ENCODE peak calls at places on chromosomes 16 and 17, in four cellular contexts. P is IMR-90, T is H9, H is H1. E is an unnamed sample.

GRCh38 chr16:28843766-28844165 is 2.4 kb downstream of the TUFM start:
- DNase-seq in T (no peak), P (no peak), H (no peak), E (no peak)

GRCh38 chr16:64122177-64122576 is 999.7 kb downstream of the CDH11 start:
- DNase-seq in H (no peak), P (no peak), T (no peak), E (no peak)

GRCh38 chr16:47037746-47038458 is 64.4 kb upstream of the DNAJA2 start:
- DNase-seq in P (peak), T (peak), H (peak), E (peak)

GRCh38 chr16:83806036-83806435 is 1.7 kb upstream of the HSBP1 start:
- DNase-seq in T (no peak), H (no peak), P (no peak), E (no peak)

GRCh38 chr17:74414510-74414909 is 17.4 kb upstream of the GPRC5C start:
- DNase-seq in P (no peak), H (no peak), T (no peak), E (peak)

GRCh38 chr17:15999974-16000827 is 577 bp downstream of the TTC19 start:
- DNase-seq in P (peak), T (no peak), H (no peak), E (peak)

GRCh38 chr17:67610061-67610460 is 107.7 kb upstream of the NOL11 start:
- DNase-seq in T (no peak), P (no peak), H (no peak), E (no peak)

GRCh38 chr17:68199837-68200688 is 47.8 kb upstream of the AMZ2 start:
- DNase-seq in H (no peak), T (no peak), P (no peak), E (peak)

GRCh38 chr17:70446446-70446845 is 277.1 kb downstream of the KCNJ2 start:
- DNase-seq in H (no peak), T (no peak), P (no peak), E (no peak)

GRCh38 chr17:41772218-41772585 is 14.3 kb downstream of the JUP start:
- DNase-seq in P (no peak), T (peak), H (peak), E (peak)

GRCh38 chr16:74586948-74587347 is 20.0 kb downstream of the GLG1 start:
- DNase-seq in H (no peak), T (no peak), P (no peak), E (no peak)

GRCh38 chr16:8758022-8758421 is 39.4 kb downstream of the TMEM186 start:
- DNase-seq in H (no peak), T (no peak), P (no peak), E (no peak)

GRCh38 chr16:87043273-87044030 is 273.7 kb downstream of the C16orf95 start:
- DNase-seq in H (no peak), T (no peak), P (peak), E (no peak)

GRCh38 chr17:49266233-49266632 is 35.6 kb upstream of the PHOSPHO1 start:
- DNase-seq in P (no peak), H (no peak), T (no peak), E (no peak)

GRCh38 chr16:78689536-78689935 is 590.1 kb downstream of the WWOX start:
- DNase-seq in T (no peak), H (no peak), P (no peak), E (no peak)

GRCh38 chr16:63289834-63290460 is 1253.7 kb upstream of the CDH8 start:
- DNase-seq in T (peak), P (no peak), H (peak), E (peak)

GRCh38 chr17:27532269-27533067 is 76.2 kb downstream of the KSR1 start:
- DNase-seq in T (no peak), H (no peak), P (peak), E (peak)

GRCh38 chr17:2393184-2393953 is 7.5 kb downstream of the MNT start:
- DNase-seq in T (peak), P (peak), H (peak), E (peak)

GRCh38 chr17:43905400-43905984 is 1.8 kb downstream of the MPP2 start:
- DNase-seq in T (peak), H (peak), P (no peak), E (no peak)

GRCh38 chr17:51734462-51734861 is 424.1 kb downstream of the CA10 start:
- DNase-seq in P (no peak), H (peak), T (peak), E (peak)

GRCh38 chr17:68592667-68593330 is 8.4 kb downstream of the FAM20A start:
- DNase-seq in H (no peak), P (no peak), T (peak), E (no peak)

GRCh38 chr17:10261098-10261497 is 62.7 kb upstream of the GAS7 start:
- DNase-seq in T (no peak), H (no peak), P (no peak), E (peak)

GRCh38 chr17:35590249-35590824 is 3.2 kb downstream of the AP2B1 start:
- DNase-seq in H (no peak), P (no peak), T (no peak), E (no peak)

GRCh38 chr16:88376835-88377726 is 5.7 kb upstream of the ZNF469 start:
- DNase-seq in T (no peak), H (no peak), P (no peak), E (no peak)

GRCh38 chr16:82083710-82084353 is 48.8 kb downstream of the HSD17B2 start:
- DNase-seq in T (no peak), H (no peak), P (no peak), E (no peak)

GRCh38 chr17:7351665-7352558 is at the start of gene KCTD11:
- DNase-seq in H (peak), P (peak), T (peak), E (peak)

DNA sequence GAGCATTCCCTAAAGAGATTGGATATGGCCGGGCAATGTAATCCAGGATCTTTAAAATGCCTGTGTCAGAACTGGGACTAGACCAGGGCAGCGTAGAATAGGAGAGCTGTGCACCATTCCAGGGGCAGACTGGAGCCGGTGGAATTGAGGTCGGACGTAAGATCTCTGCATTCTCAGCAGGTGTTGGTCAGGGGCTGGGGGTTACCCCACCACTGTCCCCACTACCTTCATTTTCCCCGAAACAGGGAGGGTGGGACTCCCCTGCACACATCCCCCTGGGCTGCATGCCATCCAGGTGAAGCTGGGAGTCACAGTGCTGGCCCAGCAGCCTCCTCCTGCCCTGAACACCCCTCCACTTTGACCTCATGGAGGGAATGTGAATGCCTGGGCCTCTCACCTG is 17.8 kb downstream of the OSBPL7 start:
- DNase-seq in T (no peak), H (no peak), P (no peak), E (no peak)
- H4K5ac ChIP-seq in T (no peak), H (no peak), P (no peak), E (no peak)

GRCh38 chr16:68737046-68737729 is at the start of gene CDH1:
- DNase-seq in P (no peak), H (peak), T (peak), E (peak)
- H3K9ac ChIP-seq in P (no peak), H (peak), T (peak), E (peak)

GRCh38 chr16:31179153-31179746 is 689 bp upstream of the FUS start:
- DNase-seq in H (no peak), P (no peak), T (no peak), E (no peak)
- H2BK5ac ChIP-seq in H (peak), P (peak), T (no peak), E (peak)

DNA sequence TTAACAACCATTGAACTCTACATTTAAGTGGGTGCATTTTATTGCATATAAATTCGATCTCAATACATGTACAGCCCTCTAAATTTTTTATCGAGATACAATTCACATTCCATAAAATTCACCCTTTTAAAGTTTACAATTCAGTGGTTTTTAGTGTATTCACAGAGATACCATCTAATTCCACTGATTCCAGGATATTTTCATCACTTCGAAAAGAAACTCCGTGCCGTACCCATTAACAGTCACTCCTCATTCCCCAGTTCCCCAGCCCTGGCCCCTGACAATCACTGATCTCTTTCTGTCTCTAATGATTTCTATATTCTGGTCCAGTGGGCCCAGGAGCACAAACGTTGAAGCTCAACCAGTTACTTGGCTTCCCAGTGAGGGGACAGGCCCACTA is 61.4 kb downstream of the CYB5B start:
- DNase-seq in P (no peak), T (no peak), H (no peak), E (no peak)
- H4K5ac ChIP-seq in P (peak), T (no peak), H (no peak), E (no peak)

DNA sequence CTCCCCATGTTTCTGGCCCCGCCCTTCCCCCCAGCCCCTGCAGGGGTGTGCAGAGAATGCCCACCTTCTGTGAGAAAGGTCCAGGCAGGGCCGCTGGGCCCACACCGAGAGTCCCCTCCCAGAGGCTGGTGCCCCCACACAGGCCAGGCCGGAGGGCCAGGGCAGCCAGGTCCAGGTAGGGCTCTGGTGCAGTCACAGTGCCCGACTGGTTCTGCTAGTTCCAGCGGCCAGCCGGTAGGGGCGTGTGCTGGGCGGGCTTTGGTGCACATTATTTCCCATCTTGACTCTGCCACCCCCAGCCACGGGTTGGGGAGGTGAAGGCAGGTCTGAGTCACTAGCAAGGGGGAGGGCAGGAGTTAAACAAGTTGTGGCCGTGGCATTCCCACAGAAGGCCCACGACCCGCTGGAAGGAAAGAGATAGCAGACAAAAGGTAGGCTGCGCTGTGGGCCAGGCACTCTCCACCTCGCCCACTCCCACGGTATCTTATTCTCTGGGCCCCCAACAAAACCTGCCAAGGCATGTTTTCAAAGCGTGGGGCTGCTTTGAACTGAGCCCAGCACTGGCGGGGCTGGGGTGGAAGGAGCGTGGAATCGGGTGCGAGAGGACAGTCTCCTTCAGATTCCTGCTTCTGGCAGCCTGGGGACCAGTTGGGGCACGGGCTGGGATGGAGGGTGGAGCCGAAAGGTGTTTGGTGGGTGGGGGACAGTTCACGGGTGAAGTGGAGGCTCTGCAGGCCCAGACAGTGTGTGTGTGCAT is 1.9 kb downstream of the EPN3 start:
- DNase-seq in P (no peak), T (peak), H (peak), E (peak)
- H3K9ac ChIP-seq in P (no peak), T (no peak), H (no peak), E (peak)

GRCh38 chr17:59490259-59490658 is 75.2 kb upstream of the DHX40 start:
- DNase-seq in H (no peak), P (peak), T (no peak), E (no peak)

GRCh38 chr17:59494757-59495368 is 70.5 kb upstream of the DHX40 start:
- DNase-seq in P (no peak), T (no peak), H (no peak), E (no peak)

GRCh38 chr17:59491353-59492090 is 73.9 kb upstream of the DHX40 start:
- DNase-seq in P (no peak), T (no peak), H (no peak), E (no peak)

GRCh38 chr17:59493867-59494266 is 71.5 kb upstream of the DHX40 start:
- DNase-seq in T (no peak), H (no peak), P (no peak), E (peak)

GRCh38 chr17:59492091-59492451 is 73.3 kb upstream of the DHX40 start:
- DNase-seq in T (no peak), P (no peak), H (no peak), E (peak)
- H2BK5ac ChIP-seq in T (no peak), P (no peak), H (no peak), E (no peak)

GRCh38 chr16:69324013-69324531 is 6.3 kb downstream of the PDF start:
- DNase-seq in P (no peak), H (no peak), T (no peak), E (no peak)

GRCh38 chr16:69323428-69323827 is 7.0 kb downstream of the PDF start:
- DNase-seq in T (no peak), H (no peak), P (no peak), E (no peak)

GRCh38 chr16:69321080-69321479 is 9.3 kb downstream of the PDF start:
- DNase-seq in P (no peak), T (no peak), H (no peak), E (no peak)

GRCh38 chr16:69320731-69321073 is 9.6 kb downstream of the VPS4A start:
- DNase-seq in T (no peak), H (no peak), P (no peak), E (no peak)

GRCh38 chr16:69322343-69322742 is 8.0 kb downstream of the PDF start:
- DNase-seq in T (no peak), H (no peak), P (no peak), E (no peak)
- H4K5ac ChIP-seq in T (no peak), H (no peak), P (no peak), E (no peak)

GRCh38 chr16:11358531-11358930 is 13.3 kb downstream of the RMI2 start:
- DNase-seq in H (no peak), P (no peak), T (no peak), E (no peak)
- H3K9ac ChIP-seq in H (no peak), P (no peak), T (no peak), E (no peak)

GRCh38 chr17:63189930-63190329 is 223.9 kb downstream of the TANC2 start:
- DNase-seq in P (no peak), H (no peak), T (no peak), E (no peak)
- H2BK5ac ChIP-seq in P (no peak), H (no peak), T (no peak), E (no peak)

E was measured in mesendoderm.